ENCODE peak calls at places on chromosomes 11 and 22, in four cellular contexts. One of them, this sample, is unnamed.
A peak's percentile ranks its signal among the peaks of the same experiment; 100 is the strongest.

GRCh38 chr11:1927151-1928037 is 7.9 kb downstream of the TNNT3 start:
- DNase-seq in H9: no peak
- DNase-seq in heart right ventricle: no peak
- DNase-seq in breast epithelium: no peak
- DNase-seq in this sample: no peak

GRCh38 chr22:31272522-31273446 is 19.5 kb downstream of the PIK3IP1 start:
- DNase-seq in breast epithelium: no peak
- DNase-seq in heart right ventricle: peak; percentile 64
- DNase-seq in H9: peak; percentile 75
- DNase-seq in this sample: peak; percentile 30

GRCh38 chr11:117313828-117314768 is 2.0 kb downstream of the BACE1 start:
- DNase-seq in breast epithelium: no peak
- DNase-seq in heart right ventricle: no peak
- DNase-seq in H9: no peak
- DNase-seq in this sample: no peak

GRCh38 chr11:57649826-57650738 is at the start of gene YPEL4:
- DNase-seq in breast epithelium: peak; percentile 60
- DNase-seq in heart right ventricle: peak; percentile 60
- DNase-seq in H9: peak; percentile 83
- DNase-seq in this sample: peak; percentile 77

GRCh38 chr11:102453286-102453797 is 777 bp upstream of the TMEM123 start:
- DNase-seq in breast epithelium: peak; percentile 43
- DNase-seq in heart right ventricle: no peak
- DNase-seq in H9: peak; percentile 38
- DNase-seq in this sample: no peak

GRCh38 chr11:111391328-111392124 is 12.5 kb upstream of the POU2AF1 start:
- DNase-seq in heart right ventricle: no peak
- DNase-seq in H9: no peak
- DNase-seq in breast epithelium: no peak
- DNase-seq in this sample: no peak

GRCh38 chr11:1435820-1436467 is 46.2 kb downstream of the BRSK2 start:
- DNase-seq in H9: peak; percentile 66
- DNase-seq in breast epithelium: no peak
- DNase-seq in heart right ventricle: no peak
- DNase-seq in this sample: no peak

GRCh38 chr11:79437274-79437980 is 3.4 kb downstream of the TENM4 start:
- DNase-seq in H9: peak; percentile 82
- DNase-seq in breast epithelium: no peak
- DNase-seq in heart right ventricle: peak; percentile 56
- DNase-seq in this sample: peak; percentile 35

GRCh38 chr11:123183391-123184099 is 11.5 kb downstream of the CLMP start:
- DNase-seq in breast epithelium: no peak
- DNase-seq in H9: no peak
- DNase-seq in heart right ventricle: no peak
- DNase-seq in this sample: no peak

GRCh38 chr11:76159983-76160661 is 46.2 kb downstream of the WNT11 start:
- DNase-seq in breast epithelium: no peak
- DNase-seq in heart right ventricle: no peak
- DNase-seq in H9: no peak
- DNase-seq in this sample: no peak

GRCh38 chr11:100328626-100329340 is 358.3 kb upstream of the ARHGAP42 start:
- DNase-seq in H9: peak; percentile 33
- DNase-seq in heart right ventricle: no peak
- DNase-seq in breast epithelium: no peak
- DNase-seq in this sample: no peak

GRCh38 chr11:62770778-62771143 is 435 bp upstream of the TAF6L start:
- DNase-seq in breast epithelium: no peak
- DNase-seq in heart right ventricle: no peak
- DNase-seq in H9: peak; percentile 78
- DNase-seq in this sample: peak; percentile 65

GRCh38 chr11:112612283-112612849 is 348.9 kb upstream of the NCAM1 start:
- DNase-seq in H9: peak; percentile 59
- DNase-seq in heart right ventricle: no peak
- DNase-seq in breast epithelium: no peak
- DNase-seq in this sample: no peak

DNA sequence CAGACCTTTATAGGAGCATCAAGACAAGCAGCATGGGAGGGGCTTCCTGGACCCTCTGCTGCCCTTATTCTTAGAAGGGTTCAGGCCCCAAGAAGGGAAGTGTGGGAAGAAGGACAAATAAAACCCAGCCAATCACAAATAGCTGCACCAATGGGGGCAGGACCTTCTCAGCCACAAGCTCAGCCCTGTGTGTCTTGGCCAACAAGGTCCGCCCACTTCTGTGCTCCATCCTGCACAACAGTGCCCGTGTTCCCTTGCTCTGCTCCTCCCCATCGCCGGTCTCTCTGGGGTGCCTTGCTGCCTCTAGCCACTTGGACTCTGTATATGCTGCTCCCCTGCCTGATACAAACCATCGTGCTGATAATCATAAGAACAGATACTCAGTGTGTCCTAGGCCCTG is 86.2 kb downstream of the NAT10 start:
- DNase-seq in breast epithelium: no peak
- DNase-seq in heart right ventricle: no peak
- DNase-seq in H9: no peak
- DNase-seq in this sample: no peak
- H3K27ac ChIP-seq in breast epithelium: no peak overlapping the region
- H3K27ac ChIP-seq in heart right ventricle: no peak overlapping the region
- H3K27ac ChIP-seq in H9: no peak overlapping the region
- H3K27ac ChIP-seq in this sample: no peak overlapping the region

GRCh38 chr22:22037229-22037628 is 54.6 kb upstream of the TOP3B start:
- DNase-seq in breast epithelium: no peak
- DNase-seq in H9: no peak
- DNase-seq in heart right ventricle: no peak
- DNase-seq in this sample: no peak
- H3K27ac ChIP-seq in breast epithelium: no peak overlapping the region
- H3K27ac ChIP-seq in H9: no peak overlapping the region
- H3K27ac ChIP-seq in heart right ventricle: no peak overlapping the region
- H3K27ac ChIP-seq in this sample: no peak overlapping the region

DNA sequence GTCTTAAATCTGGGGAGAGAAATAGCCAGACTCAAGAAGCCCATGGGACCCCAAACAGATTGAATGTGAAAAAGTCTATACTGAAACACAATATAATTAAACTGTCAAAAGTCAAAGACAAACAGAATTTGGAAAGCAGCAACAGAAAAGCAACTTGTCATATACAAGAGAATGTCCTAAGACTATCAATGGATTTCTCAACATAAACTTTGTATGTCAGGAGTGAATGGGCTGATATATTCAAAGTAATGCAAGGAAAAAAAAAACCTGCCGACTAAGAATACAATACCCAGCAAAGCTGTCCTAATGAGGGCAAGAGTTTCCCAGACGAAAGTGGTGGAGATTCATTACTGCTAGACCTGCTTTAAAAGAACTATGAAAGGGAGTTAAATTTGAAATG is 73.2 kb downstream of the TBC1D22A start:
- DNase-seq in heart right ventricle: no peak
- DNase-seq in breast epithelium: no peak
- DNase-seq in H9: no peak
- DNase-seq in this sample: no peak
- H3K27ac ChIP-seq in heart right ventricle: no peak overlapping the region
- H3K27ac ChIP-seq in breast epithelium: no peak overlapping the region
- H3K27ac ChIP-seq in H9: no peak overlapping the region
- H3K27ac ChIP-seq in this sample: no peak overlapping the region

GRCh38 chr11:47182380-47182779 is 3.9 kb downstream of the PACSIN3 start:
- DNase-seq in breast epithelium: no peak
- DNase-seq in heart right ventricle: no peak
- DNase-seq in H9: no peak
- DNase-seq in this sample: no peak
- H3K27ac ChIP-seq in breast epithelium: peak overlapping the region; percentile 48
- H3K27ac ChIP-seq in heart right ventricle: peak overlapping the region; percentile 100
- H3K27ac ChIP-seq in H9: no peak overlapping the region
- H3K27ac ChIP-seq in this sample: peak overlapping the region; percentile 7

GRCh38 chr22:43230983-43231723 is 44.2 kb upstream of the TTLL12 start:
- DNase-seq in breast epithelium: no peak
- DNase-seq in heart right ventricle: peak; percentile 38
- DNase-seq in H9: peak; percentile 89
- DNase-seq in this sample: peak; percentile 9
- H3K27ac ChIP-seq in breast epithelium: no peak overlapping the region
- H3K27ac ChIP-seq in heart right ventricle: no peak overlapping the region
- H3K27ac ChIP-seq in H9: no peak overlapping the region
- H3K27ac ChIP-seq in this sample: no peak overlapping the region

DNA sequence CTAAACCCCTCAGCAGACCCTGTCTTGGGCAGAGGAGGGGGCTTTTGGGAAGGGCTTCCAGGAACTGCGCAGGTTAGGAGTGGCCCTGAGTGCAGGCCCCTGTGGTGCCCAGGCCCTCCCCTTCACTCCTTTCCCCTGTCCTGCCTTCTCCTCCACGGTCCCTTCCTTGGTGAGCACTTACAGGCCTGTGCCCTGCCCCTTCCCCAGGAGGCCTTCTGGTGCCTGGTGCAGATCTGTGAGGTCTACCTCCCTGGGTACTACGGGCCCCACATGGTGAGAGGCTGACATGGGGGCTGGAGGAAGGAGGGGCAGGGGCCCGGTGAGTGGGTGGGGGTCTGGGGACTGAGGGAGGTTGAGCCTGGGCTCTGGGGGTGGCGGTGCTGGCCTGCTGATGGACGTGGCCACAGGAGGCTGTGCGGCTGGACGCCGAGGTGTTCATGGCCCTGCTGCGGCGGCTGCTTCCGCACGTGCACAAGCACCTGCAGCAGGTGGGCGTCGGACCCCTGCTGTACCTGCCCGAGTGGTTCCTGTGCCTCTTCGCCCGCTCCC is 2.6 kb downstream of the TBC1D10C start:
- DNase-seq in H9: no peak
- DNase-seq in heart right ventricle: no peak
- DNase-seq in breast epithelium: no peak
- DNase-seq in this sample: no peak
- H3K27ac ChIP-seq in H9: no peak overlapping the region
- H3K27ac ChIP-seq in heart right ventricle: no peak overlapping the region
- H3K27ac ChIP-seq in breast epithelium: no peak overlapping the region
- H3K27ac ChIP-seq in this sample: peak overlapping the region; percentile 100

GRCh38 chr22:32531228-32531627 is 56.6 kb downstream of the FBXO7 start:
- DNase-seq in H9: no peak
- DNase-seq in breast epithelium: peak; percentile 40
- DNase-seq in heart right ventricle: peak; percentile 58
- DNase-seq in this sample: no peak
- H3K27ac ChIP-seq in H9: no peak overlapping the region
- H3K27ac ChIP-seq in breast epithelium: peak overlapping the region; percentile 87
- H3K27ac ChIP-seq in heart right ventricle: peak overlapping the region; percentile 76
- H3K27ac ChIP-seq in this sample: no peak overlapping the region

DNA sequence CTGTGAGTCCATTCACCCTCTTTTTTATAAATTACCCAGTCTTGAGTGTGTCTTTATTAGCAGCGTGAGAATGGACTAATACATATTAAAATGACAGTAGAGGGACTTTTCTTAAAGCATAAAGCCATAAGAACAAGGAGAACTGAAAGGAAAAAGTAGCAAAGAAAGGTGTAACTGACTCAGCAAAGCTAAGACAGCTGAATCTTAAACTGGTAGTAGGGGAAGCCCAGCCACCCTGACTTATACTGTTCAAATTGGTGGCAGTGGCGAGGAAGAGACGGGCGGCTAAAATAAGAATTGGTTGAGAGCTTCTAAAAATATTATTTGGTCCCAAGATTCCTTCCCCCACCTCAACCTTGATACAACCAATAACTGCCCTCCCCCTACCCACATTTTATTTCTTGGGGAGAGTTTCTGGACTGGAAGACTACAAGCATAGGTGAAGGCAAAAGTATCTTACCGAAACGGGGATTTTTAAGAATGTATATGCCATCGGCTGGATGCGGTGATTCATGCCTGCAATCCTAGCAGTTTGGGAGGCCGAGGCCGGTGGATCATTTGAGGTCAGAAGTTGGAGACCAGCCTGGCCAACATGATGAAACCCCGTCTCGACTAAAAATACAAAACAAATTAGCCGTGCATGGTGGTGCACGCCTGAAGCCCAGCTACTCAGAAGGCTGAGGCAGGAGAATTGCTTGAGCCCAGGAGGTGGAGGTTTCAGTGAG is 20.6 kb upstream of the SLN start:
- DNase-seq in H9: no peak
- DNase-seq in breast epithelium: no peak
- DNase-seq in heart right ventricle: no peak
- DNase-seq in this sample: no peak
- H3K27ac ChIP-seq in H9: no peak overlapping the region
- H3K27ac ChIP-seq in breast epithelium: no peak overlapping the region
- H3K27ac ChIP-seq in heart right ventricle: no peak overlapping the region
- H3K27ac ChIP-seq in this sample: no peak overlapping the region